ENCODE peak calls at places on chromosomes 4 and X, in four cellular contexts. One of them, this sample, is unnamed.

GRCh38 chr4:99960648-99961047 is 10.6 kb upstream of the H2AZ1 start:
- DNase-seq in lower lobe of right lung: no peak
- DNase-seq in SK-N-SH: no peak
- DNase-seq in K562: no peak
- DNase-seq in this sample: no peak

GRCh38 chrX:49278081-49278480 is 8.5 kb downstream of the PPP1R3F start:
- DNase-seq in lower lobe of right lung: no peak
- DNase-seq in SK-N-SH: no peak
- DNase-seq in K562: no peak
- DNase-seq in this sample: no peak

GRCh38 chr4:119103263-119103662 is 32.4 kb upstream of the MYOZ2 start:
- DNase-seq in lower lobe of right lung: peak
- DNase-seq in SK-N-SH: no peak
- DNase-seq in K562: no peak
- DNase-seq in this sample: peak

GRCh38 chr4:171812377-171813194 is 618 bp upstream of the GALNTL6 start:
- DNase-seq in lower lobe of right lung: no peak
- DNase-seq in SK-N-SH: peak
- DNase-seq in K562: no peak
- DNase-seq in this sample: no peak

GRCh38 chr4:185718578-185719492 is 93.2 kb downstream of the SORBS2 start:
- DNase-seq in lower lobe of right lung: no peak
- DNase-seq in SK-N-SH: no peak
- DNase-seq in K562: no peak
- DNase-seq in this sample: no peak

GRCh38 chrX:65502618-65503017 is 32.0 kb downstream of the LAS1L start:
- DNase-seq in lower lobe of right lung: no peak
- DNase-seq in SK-N-SH: no peak
- DNase-seq in K562: no peak
- DNase-seq in this sample: no peak

GRCh38 chr4:7381221-7381889 is 53.4 kb downstream of the PSAPL1 start:
- DNase-seq in lower lobe of right lung: peak
- DNase-seq in SK-N-SH: no peak
- DNase-seq in K562: no peak
- DNase-seq in this sample: peak

GRCh38 chr4:4860803-4861591 is 1.5 kb downstream of the MSX1 start:
- DNase-seq in lower lobe of right lung: no peak
- DNase-seq in SK-N-SH: peak
- DNase-seq in K562: no peak
- DNase-seq in this sample: no peak

GRCh38 chrX:10106801-10107200 is 50.0 kb upstream of the CLCN4 start:
- DNase-seq in lower lobe of right lung: no peak
- DNase-seq in SK-N-SH: no peak
- DNase-seq in K562: no peak
- DNase-seq in this sample: no peak

GRCh38 chr4:118727360-118727759 is 42.2 kb downstream of the METTL14 start:
- DNase-seq in lower lobe of right lung: no peak
- DNase-seq in SK-N-SH: no peak
- DNase-seq in K562: no peak
- DNase-seq in this sample: no peak

GRCh38 chr4:138259296-138259695 is 17.1 kb upstream of the SLC7A11 start:
- DNase-seq in lower lobe of right lung: no peak
- DNase-seq in SK-N-SH: no peak
- DNase-seq in K562: no peak
- DNase-seq in this sample: no peak

GRCh38 chr4:89703831-89704230 is 133.1 kb downstream of the SNCA start:
- DNase-seq in lower lobe of right lung: no peak
- DNase-seq in SK-N-SH: no peak
- DNase-seq in K562: no peak
- DNase-seq in this sample: no peak

GRCh38 chr4:106676173-106676921 is 307.8 kb upstream of the GIMD1 start:
- DNase-seq in lower lobe of right lung: no peak
- DNase-seq in SK-N-SH: no peak
- DNase-seq in K562: no peak
- DNase-seq in this sample: no peak

GRCh38 chr4:13364178-13364577 is 120.0 kb downstream of the RAB28 start:
- DNase-seq in lower lobe of right lung: no peak
- DNase-seq in SK-N-SH: no peak
- DNase-seq in K562: no peak
- DNase-seq in this sample: no peak

This sample was measured in left lung.